ENCODE peak calls at places on chromosomes 5 and 9, in seven cellular contexts. S is astrocyte of the hippocampus, J is neural progenitor cell, F is NCI-H226, V is left ventricle myocardium inferior, X is nephron progenitor cell, L is RPMI7951. C is an unnamed sample.

GRCh38 chr5:115351356-115352195 is 55.1 kb upstream of the CCDC112 start:
- DNase-seq in S (peak), J (no peak), F (peak), V (no peak), X (no peak), L (peak), C (peak)

GRCh38 chr9:110452227-110452801 is 114.7 kb upstream of the TXNDC8 start:
- DNase-seq in S (peak), J (peak), F (no peak), V (no peak), X (no peak), L (peak), C (no peak)

GRCh38 chr9:72471096-72471495 is 50.3 kb upstream of the TMC1 start:
- DNase-seq in S (no peak), J (no peak), F (no peak), V (no peak), X (no peak), L (peak), C (no peak)

GRCh38 chr5:111550282-111551020 is 38.1 kb upstream of the STARD4 start:
- DNase-seq in S (peak), J (peak), F (peak), V (peak), X (peak), L (peak), C (peak)

GRCh38 chr9:114364528-114365041 is 23.2 kb downstream of the AKNA start:
- DNase-seq in S (peak), J (no peak), F (peak), V (no peak), X (no peak), L (peak), C (peak)

GRCh38 chr9:110142868-110143866 is 64.8 kb downstream of the C9orf152 start:
- DNase-seq in S (no peak), J (peak), F (no peak), V (no peak), X (no peak), L (peak), C (peak)

GRCh38 chr5:150141544-150142188 is 14.0 kb downstream of the PDGFRB start:
- DNase-seq in S (peak), J (peak), F (peak), V (no peak), X (peak), L (peak), C (no peak)

GRCh38 chr5:31935702-31936347 is 238.3 kb downstream of the GOLPH3 start:
- DNase-seq in S (no peak), J (no peak), F (peak), V (no peak), X (no peak), L (peak), C (peak)

GRCh38 chr5:133942589-133943474 is 25.6 kb downstream of the C5orf15 start:
- DNase-seq in S (no peak), J (no peak), F (no peak), V (no peak), X (no peak), L (peak), C (no peak)

GRCh38 chr5:54049963-54050362 is 260.4 kb downstream of the ARL15 start:
- DNase-seq in S (peak), J (no peak), F (peak), V (no peak), X (no peak), L (peak), C (no peak)

GRCh38 chr9:136729144-136729543 is 13.6 kb downstream of the LCN10 start:
- DNase-seq in S (no peak), J (no peak), F (no peak), V (no peak), X (no peak), L (no peak), C (no peak)

GRCh38 chr5:95317085-95317484 is 32.2 kb upstream of the MCTP1 start:
- DNase-seq in S (no peak), J (peak), F (no peak), V (no peak), X (no peak), L (peak), C (no peak)

GRCh38 chr9:126790561-126790960 is 14.3 kb upstream of the ZBTB43 start:
- DNase-seq in S (no peak), J (no peak), F (no peak), V (no peak), X (no peak), L (no peak), C (no peak)

GRCh38 chr5:14414615-14415515 is 166.7 kb upstream of the OTULINL start:
- DNase-seq in S (no peak), J (no peak), F (no peak), V (no peak), X (no peak), L (no peak), C (no peak)

GRCh38 chr9:114583371-114583770 is 4.2 kb upstream of the ATP6V1G1 start:
- DNase-seq in S (peak), J (no peak), F (no peak), V (no peak), X (no peak), L (no peak), C (no peak)

GRCh38 chr5:150656191-150657132 is 4.6 kb upstream of the MYOZ3 start:
- DNase-seq in S (peak), J (peak), F (no peak), V (peak), X (peak), L (peak), C (peak)

GRCh38 chr9:69035438-69036316 is at the start of gene FXN:
- DNase-seq in S (peak), J (peak), F (peak), V (peak), X (peak), L (peak), C (peak)

GRCh38 chr9:84617415-84617814 is 52.1 kb upstream of the NTRK2 start:
- DNase-seq in S (no peak), J (no peak), F (no peak), V (no peak), X (no peak), L (no peak), C (no peak)

GRCh38 chr9:126859111-126859510 is 1.3 kb upstream of the ZBTB34 start:
- DNase-seq in S (no peak), J (no peak), F (no peak), V (no peak), X (no peak), L (no peak), C (no peak)

GRCh38 chr5:17288570-17288969 is 71.1 kb downstream of the BASP1 start:
- DNase-seq in S (no peak), J (no peak), F (no peak), V (no peak), X (no peak), L (no peak), C (no peak)

GRCh38 chr5:143646961-143647360 is 165.0 kb upstream of the HMHB1 start:
- DNase-seq in S (no peak), J (no peak), F (no peak), V (no peak), X (no peak), L (peak), C (no peak)

GRCh38 chr9:93665566-93666278 is 89.3 kb downstream of the PHF2 start:
- DNase-seq in S (no peak), J (no peak), F (no peak), V (peak), X (no peak), L (no peak), C (no peak)